ENCODE peak calls at places on chromosomes 6 and 20, in five cellular contexts. M is stomach, B is lower leg skin, V is heart right ventricle, X is colonic mucosa. O is an unnamed sample.

GRCh38 chr6:123423130-123423529 is 213.6 kb downstream of the TRDN start:
- DNase-seq in X (no peak), B (no peak), V (no peak), M (no peak), O (no peak)

GRCh38 chr6:31615748-31616147 is 714 bp downstream of the AIF1 start:
- DNase-seq in B (no peak), M (no peak), X (no peak), V (no peak), O (no peak)

GRCh38 chr6:124131259-124131658 is 327.6 kb downstream of the NKAIN2 start:
- DNase-seq in M (no peak), B (no peak), X (no peak), V (no peak), O (no peak)

GRCh38 chr20:12916699-12917098 is 92.1 kb upstream of the SPTLC3 start:
- DNase-seq in M (no peak), V (no peak), B (no peak), X (no peak), O (no peak)

GRCh38 chr6:4607793-4608192 is 168.4 kb upstream of the CDYL start:
- DNase-seq in X (no peak), B (no peak), V (no peak), M (no peak), O (no peak)

GRCh38 chr6:89689732-89690131 is 51.2 kb upstream of the LYRM2 start:
- DNase-seq in M (no peak), X (no peak), B (no peak), V (no peak), O (no peak)

GRCh38 chr20:45629496-45630100 is at the start of gene WFDC10A:
- DNase-seq in V (no peak), M (peak; percentile 44), B (peak; percentile 34), X (peak; percentile 54), O (peak; percentile 47)

GRCh38 chr6:119351005-119351394 is 1.4 kb upstream of the MAN1A1 start:
- DNase-seq in X (no peak), M (no peak), B (no peak), V (no peak), O (no peak)

GRCh38 chr20:43973671-43974450 is 59.2 kb downstream of the TOX2 start:
- DNase-seq in B (no peak), X (no peak), M (no peak), V (no peak), O (no peak)

GRCh38 chr20:48066256-48066655 is 281.0 kb upstream of the SULF2 start:
- DNase-seq in B (no peak), V (no peak), X (no peak), M (no peak), O (no peak)

DNA sequence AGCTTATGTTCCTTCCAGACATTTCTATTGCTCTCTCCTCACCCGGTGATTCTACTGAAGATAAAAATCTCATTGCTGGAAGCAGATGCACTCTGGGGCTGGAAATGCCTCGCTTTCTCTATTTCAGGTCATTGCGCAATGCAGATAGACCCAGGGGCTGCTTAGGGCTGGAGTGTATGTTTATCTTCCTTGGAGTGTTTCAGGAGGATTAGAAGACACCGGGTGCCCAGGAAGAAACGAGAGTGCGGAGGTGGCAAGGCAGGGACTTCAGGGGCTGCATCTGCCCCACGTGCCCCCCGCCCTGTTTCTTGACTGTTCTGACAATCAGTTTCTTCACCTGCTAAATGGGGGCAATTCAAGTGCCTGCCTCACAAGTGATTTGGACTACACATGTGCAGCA is 45.6 kb upstream of the IYD start:
- DNase-seq in V (no peak), M (no peak), X (no peak), B (no peak), O (no peak)
- TF ChIP-seq CTCF in V (no peak), M (no peak), X (no peak), B (no peak), O (no peak)

GRCh38 chr20:2671977-2672376 is 8.0 kb upstream of the IDH3B start:
- DNase-seq in V (no peak), M (no peak), X (no peak), B (no peak), O (no peak)
- TF ChIP-seq CTCF in V (no peak), M (no peak), X (no peak), B (no peak), O (no peak)

DNA sequence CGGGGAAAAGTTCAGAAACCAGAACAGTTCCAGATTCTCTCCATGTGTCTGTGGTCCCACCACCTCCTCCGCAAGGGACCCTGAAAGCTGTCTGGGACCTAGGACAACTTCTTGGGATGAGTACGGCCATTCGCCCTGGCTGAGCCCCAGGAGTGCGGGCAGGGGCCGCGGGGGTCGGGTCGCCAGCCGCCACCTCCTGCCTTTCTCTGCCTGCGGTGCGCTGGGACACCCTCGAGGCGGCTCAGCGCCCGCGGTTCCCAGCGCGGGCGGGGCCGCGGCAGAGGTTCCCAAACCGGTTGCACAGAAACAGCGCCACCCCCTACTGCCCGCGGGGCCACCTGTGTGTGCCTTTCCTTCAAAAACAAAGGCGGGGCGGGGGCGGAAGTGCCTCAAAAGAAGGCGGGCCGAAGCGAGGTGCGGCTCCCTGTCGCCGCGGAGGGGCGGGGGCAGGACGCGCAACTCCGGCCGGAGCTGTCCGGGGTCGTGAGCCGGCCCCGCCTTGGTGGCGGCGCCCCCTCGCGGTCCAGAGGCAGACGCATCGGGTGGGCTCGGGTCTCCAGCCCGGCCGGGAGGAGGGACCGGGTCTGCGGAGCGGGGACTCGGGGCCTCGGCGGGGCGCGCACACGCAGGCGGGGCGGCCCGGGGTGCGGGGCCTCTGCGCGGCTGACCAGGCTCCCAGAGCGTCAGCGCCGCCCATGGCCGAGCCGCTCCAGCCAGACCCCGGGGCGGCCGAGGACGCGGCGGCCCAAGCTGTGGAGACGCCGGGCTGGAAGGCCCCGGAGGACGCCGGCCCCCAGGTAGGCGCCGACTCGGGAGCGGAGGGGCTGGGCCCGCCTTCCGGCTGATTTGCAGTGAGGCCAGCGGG is at the start of gene HEBP2:
- DNase-seq in M (peak; percentile 97), X (peak; percentile 99), V (peak; percentile 95), B (peak; percentile 94), O (peak; percentile 97)
- TF ChIP-seq CTCF in M (peak; percentile 54), X (peak; percentile 36), V (peak; percentile 68), B (no peak), O (no peak)

DNA sequence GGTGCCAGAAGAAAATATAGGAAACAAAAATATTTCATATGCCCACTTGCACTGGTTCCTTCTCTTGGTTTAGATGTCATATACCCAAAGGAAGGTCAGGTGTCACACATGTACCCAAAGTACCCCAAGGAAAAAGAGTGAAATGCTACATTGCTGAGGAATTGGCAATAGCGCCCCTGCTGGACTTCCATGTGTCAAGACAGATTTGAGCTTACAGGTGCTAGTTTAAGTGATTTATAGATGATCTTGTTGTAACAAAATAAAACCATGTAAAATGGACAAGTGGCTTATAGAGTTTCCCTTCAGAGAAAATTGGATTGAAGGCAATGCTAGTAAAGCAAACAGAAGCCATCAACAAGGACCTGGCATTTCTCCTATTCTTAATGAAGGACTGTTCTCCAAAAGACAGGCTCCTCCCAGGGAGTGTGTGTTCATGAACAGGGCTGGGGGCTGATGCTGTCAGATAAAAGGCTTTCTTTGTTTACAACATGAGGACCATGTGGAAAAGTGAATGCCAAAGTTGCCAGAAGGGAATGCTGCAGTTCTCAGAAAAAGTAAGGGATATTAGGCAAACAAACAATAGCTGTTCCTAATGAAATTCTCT is 64.3 kb upstream of the PAK5 start:
- DNase-seq in X (no peak), V (no peak), B (no peak), M (no peak), O (no peak)
- TF ChIP-seq CTCF in X (peak; percentile 33), V (no peak), B (no peak), M (no peak), O (peak; percentile 16)

GRCh38 chr6:112618796-112619195 is 271.7 kb downstream of the RFPL4B start:
- DNase-seq in B (no peak), M (no peak), V (no peak), X (no peak), O (no peak)
- TF ChIP-seq CTCF in B (no peak), M (no peak), V (no peak), X (no peak), O (no peak)